ENCODE peak calls at places on chromosomes 4 and X, in nine cellular contexts. J is activated CD8-positive, alpha-beta memory T cell treated with anti-CD3 and anti-CD28 coated beads for 48 hours; Z is CD4-positive, CD25-positive, alpha-beta regulatory T cell; B is skeletal muscle cell; C is AML-193; O is BE2C; T is DMS 273 treated with DMSO at 0.1 percent for 48 hours; L is stimulated activated CD4-positive, alpha-beta T cell treated with anti-CD3 and anti-CD28 coated beads, Interleukin-4, amount 100 ng/mL, for 4 hours; K is endothelial cell. V is an unnamed sample.

GRCh38 chr4:8422327-8422726 is 18.2 kb downstream of the ACOX3 start:
- DNase-seq in J (no peak), Z (no peak), B (no peak), C (no peak), O (no peak), T (no peak), L (no peak), K (no peak), V (no peak)

GRCh38 chrX:4944767-4945166 is 1231.3 kb upstream of the PRKX start:
- DNase-seq in J (no peak), Z (no peak), B (no peak), C (no peak), O (no peak), T (no peak), L (no peak), K (no peak), V (no peak)

GRCh38 chr4:94758141-94758699 is 465 bp downstream of the BMPR1B start:
- DNase-seq in J (no peak), Z (no peak), B (no peak), C (no peak), O (peak; percentile 86), T (peak; percentile 41), L (no peak), K (peak; percentile 61), V (peak; percentile 80)

GRCh38 chr4:150237110-150237852 is 159.0 kb downstream of the DCLK2 start:
- DNase-seq in J (no peak), Z (no peak), B (peak; percentile 76), C (no peak), O (no peak), T (no peak), L (no peak), K (no peak), V (no peak)

GRCh38 chr4:35525192-35525978 is 718.9 kb downstream of the ARAP2 start:
- DNase-seq in J (no peak), Z (no peak), B (no peak), C (no peak), O (no peak), T (no peak), L (no peak), K (no peak), V (no peak)

GRCh38 chr4:26003072-26003471 is 89.1 kb downstream of the SMIM20 start:
- DNase-seq in J (no peak), Z (no peak), B (no peak), C (no peak), O (no peak), T (no peak), L (no peak), K (no peak), V (no peak)

GRCh38 chr4:83548151-83548905 is 12.4 kb downstream of the GPAT3 start:
- DNase-seq in J (peak; percentile 38), Z (no peak), B (peak; percentile 90), C (peak; percentile 82), O (peak; percentile 66), T (no peak), L (peak; percentile 29), K (no peak), V (peak; percentile 86)

GRCh38 chr4:88465653-88466192 is 8.8 kb downstream of the HERC5 start:
- DNase-seq in J (no peak), Z (peak; percentile 38), B (no peak), C (no peak), O (no peak), T (no peak), L (no peak), K (no peak), V (no peak)